ENCODE peak calls at places on chromosomes 11 and 22, in five cellular contexts. S is activated naive CD8-positive, alpha-beta T cell treated with anti-CD3 and anti-CD28 coated beads for 36 hours; E is KBM-7; D is activated naive CD4-positive, alpha-beta T cell treated with anti-CD3 and anti-CD28 coated beads, Interleukin-2, amount 10 ng/mL, durations not matched to agents 7 days and 5 days; Z is activated CD4-positive, alpha-beta memory T cell treated with anti-CD3 and anti-CD28 coated beads for 36 hours. F is an unnamed sample.

GRCh38 chr11:22846726-22847125 is 13.5 kb downstream of the CCDC179 start:
- DNase-seq in S (no peak), E (no peak), D (no peak), Z (no peak), F (no peak)

GRCh38 chr11:75598264-75598663 is 36.2 kb downstream of the SERPINH1 start:
- DNase-seq in S (no peak), E (no peak), D (no peak), Z (no peak), F (no peak)

GRCh38 chr11:1422481-1422880 is 32.7 kb downstream of the BRSK2 start:
- DNase-seq in S (no peak), E (no peak), D (no peak), Z (no peak), F (peak)

GRCh38 chr22:43346521-43346929 is 3.4 kb upstream of the SCUBE1 start:
- DNase-seq in S (peak), E (peak), D (peak), Z (peak), F (peak)

GRCh38 chr11:79400717-79401330 is 40.0 kb downstream of the TENM4 start:
- DNase-seq in S (peak), E (peak), D (no peak), Z (peak), F (peak)

GRCh38 chr22:25350551-25350971 is 131.1 kb downstream of the CRYBB2 start:
- DNase-seq in S (no peak), E (no peak), D (peak), Z (peak), F (no peak)

GRCh38 chr22:25081409-25081824 is 118.2 kb upstream of the CRYBB3 start:
- DNase-seq in S (peak), E (peak), D (peak), Z (peak), F (peak)

GRCh38 chr22:46905415-46905814 is 143.0 kb downstream of the TBC1D22A start:
- DNase-seq in S (no peak), E (no peak), D (no peak), Z (no peak), F (no peak)

GRCh38 chr11:61022311-61023085 is 51.0 kb downstream of the CD6 start:
- DNase-seq in S (no peak), E (no peak), D (peak), Z (peak), F (no peak)

GRCh38 chr11:124086447-124086846 is 28.8 kb upstream of the VWA5A start:
- DNase-seq in S (no peak), E (no peak), D (no peak), Z (no peak), F (peak)

GRCh38 chr11:78689558-78690153 is 115.0 kb upstream of the NARS2 start:
- DNase-seq in S (no peak), E (no peak), D (no peak), Z (no peak), F (peak)

GRCh38 chr11:125173027-125173426 is 8.5 kb downstream of the PKNOX2 start:
- DNase-seq in S (no peak), E (no peak), D (no peak), Z (no peak), F (no peak)

GRCh38 chr11:117461396-117462182 is 133.9 kb downstream of the CEP164 start:
- DNase-seq in S (no peak), E (no peak), D (no peak), Z (no peak), F (no peak)

GRCh38 chr11:31827458-31828206 is 16.5 kb upstream of the PAX6 start:
- DNase-seq in S (no peak), E (no peak), D (no peak), Z (no peak), F (no peak)

GRCh38 chr11:108616549-108616948 is 23.0 kb upstream of the EXPH5 start:
- DNase-seq in S (no peak), E (no peak), D (no peak), Z (no peak), F (no peak)

GRCh38 chr11:66050581-66051231 is 1.5 kb upstream of the SF3B2 start:
- DNase-seq in S (no peak), E (no peak), D (no peak), Z (no peak), F (peak)

GRCh38 chr11:117931331-117931950 is 2.2 kb upstream of the TMPRSS13 start:
- DNase-seq in S (no peak), E (no peak), D (peak), Z (no peak), F (no peak)

GRCh38 chr11:6735306-6735705 is 36.5 kb downstream of the OR2AG2 start:
- DNase-seq in S (no peak), E (peak), D (no peak), Z (no peak), F (no peak)

GRCh38 chr11:10483584-10483983 is 28.5 kb downstream of the AMPD3 start:
- DNase-seq in S (no peak), E (no peak), D (no peak), Z (no peak), F (peak)

GRCh38 chr11:62909107-62909894 is 11.9 kb downstream of the CHRM1 start:
- DNase-seq in S (peak), E (peak), D (no peak), Z (peak), F (peak)

GRCh38 chr22:44647141-44647540 is 54.9 kb upstream of the PRR5 start:
- DNase-seq in S (no peak), E (no peak), D (no peak), Z (no peak), F (no peak)

GRCh38 chr22:40203568-40203967 is 25.8 kb downstream of the TNRC6B start:
- DNase-seq in S (no peak), E (no peak), D (peak), Z (peak), F (no peak)

GRCh38 chr11:125270711-125271110 is 106.2 kb downstream of the PKNOX2 start:
- DNase-seq in S (no peak), E (no peak), D (no peak), Z (no peak), F (no peak)

GRCh38 chr11:69003866-69004311 is 9.2 kb downstream of the MRGPRF start:
- DNase-seq in S (no peak), E (no peak), D (no peak), Z (no peak), F (peak)

GRCh38 chr11:128776434-128777284 is 82.8 kb downstream of the FLI1 start:
- DNase-seq in S (peak), E (no peak), D (peak), Z (peak), F (peak)

GRCh38 chr11:87726511-87726910 is 448.7 kb downstream of the RAB38 start:
- DNase-seq in S (no peak), E (no peak), D (no peak), Z (no peak), F (no peak)

GRCh38 chr11:64100782-64101358 is 65.0 kb downstream of the MACROD1 start:
- DNase-seq in S (no peak), E (no peak), D (no peak), Z (no peak), F (no peak)

GRCh38 chr11:92314499-92314898 is 89.9 kb downstream of the FAT3 start:
- DNase-seq in S (no peak), E (no peak), D (no peak), Z (no peak), F (no peak)

GRCh38 chr11:77080643-77081210 is 14.0 kb downstream of the CAPN5 start:
- DNase-seq in S (no peak), E (no peak), D (no peak), Z (no peak), F (peak)

GRCh38 chr22:23281406-23282088 is 101.2 kb downstream of the BCR start:
- DNase-seq in S (peak), E (peak), D (peak), Z (peak), F (peak)

GRCh38 chr11:75386912-75387311 is 12.4 kb upstream of the RPS3 start:
- DNase-seq in S (no peak), E (no peak), D (no peak), Z (no peak), F (no peak)